ENCODE peak calls at places on chromosomes 12 and 14, in nine cellular contexts. One of them, this sample, is unnamed.
A peak's percentile ranks its signal among the peaks of the same experiment; 100 is the strongest.

GRCh38 chr14:35362911-35363374 is 41.6 kb downstream of the NFKBIA start:
- DNase-seq in endothelial cell of umbilical vein: peak; percentile 93
- DNase-seq in AG10803: peak; percentile 32
- DNase-seq in GM12864: no peak
- DNase-seq in fibroblast of pulmonary artery: peak; percentile 86
- DNase-seq in tibial artery: no peak
- DNase-seq in fibroblast of mammary gland: peak; percentile 66
- DNase-seq in cardiac muscle cell: peak; percentile 68
- DNase-seq in choroid plexus epithelial cell: peak; percentile 64
- DNase-seq in this sample: peak; percentile 71

GRCh38 chr12:68432622-68433021 is 100.5 kb upstream of the MDM1 start:
- DNase-seq in endothelial cell of umbilical vein: no peak
- DNase-seq in cardiac muscle cell: no peak
- DNase-seq in fibroblast of pulmonary artery: no peak
- DNase-seq in AG10803: no peak
- DNase-seq in fibroblast of mammary gland: no peak
- DNase-seq in GM12864: no peak
- DNase-seq in choroid plexus epithelial cell: no peak
- DNase-seq in tibial artery: no peak
- DNase-seq in this sample: no peak

GRCh38 chr12:109818900-109819500 is 14.2 kb downstream of the TRPV4 start:
- DNase-seq in cardiac muscle cell: peak; percentile 41
- DNase-seq in GM12864: no peak
- DNase-seq in fibroblast of pulmonary artery: peak; percentile 24
- DNase-seq in choroid plexus epithelial cell: peak; percentile 32
- DNase-seq in AG10803: peak; percentile 88
- DNase-seq in tibial artery: no peak
- DNase-seq in fibroblast of mammary gland: peak; percentile 26
- DNase-seq in endothelial cell of umbilical vein: no peak
- DNase-seq in this sample: no peak

GRCh38 chr14:23153891-23154796 is 29.3 kb downstream of the SLC7A8 start:
- DNase-seq in GM12864: no peak
- DNase-seq in endothelial cell of umbilical vein: peak; percentile 61
- DNase-seq in tibial artery: peak; percentile 99
- DNase-seq in cardiac muscle cell: peak; percentile 97
- DNase-seq in fibroblast of mammary gland: peak; percentile 93
- DNase-seq in fibroblast of pulmonary artery: peak; percentile 93
- DNase-seq in choroid plexus epithelial cell: peak; percentile 75
- DNase-seq in AG10803: peak; percentile 92
- DNase-seq in this sample: peak; percentile 93

GRCh38 chr14:34452258-34452822 is 9.7 kb downstream of the SPTSSA start:
- DNase-seq in cardiac muscle cell: no peak
- DNase-seq in fibroblast of pulmonary artery: no peak
- DNase-seq in GM12864: no peak
- DNase-seq in fibroblast of mammary gland: no peak
- DNase-seq in choroid plexus epithelial cell: peak; percentile 20
- DNase-seq in tibial artery: no peak
- DNase-seq in AG10803: no peak
- DNase-seq in endothelial cell of umbilical vein: no peak
- DNase-seq in this sample: no peak

GRCh38 chr14:74980746-74981661 is 21.7 kb upstream of the EIF2B2 start:
- DNase-seq in GM12864: no peak
- DNase-seq in tibial artery: peak; percentile 97
- DNase-seq in AG10803: peak; percentile 60
- DNase-seq in fibroblast of mammary gland: peak; percentile 22
- DNase-seq in choroid plexus epithelial cell: peak; percentile 89
- DNase-seq in endothelial cell of umbilical vein: peak; percentile 67
- DNase-seq in fibroblast of pulmonary artery: peak; percentile 45
- DNase-seq in cardiac muscle cell: peak; percentile 70
- DNase-seq in this sample: no peak

GRCh38 chr14:65566820-65567522 is 154.4 kb downstream of the FUT8 start:
- DNase-seq in cardiac muscle cell: no peak
- DNase-seq in choroid plexus epithelial cell: peak; percentile 5
- DNase-seq in endothelial cell of umbilical vein: no peak
- DNase-seq in fibroblast of pulmonary artery: no peak
- DNase-seq in GM12864: no peak
- DNase-seq in fibroblast of mammary gland: no peak
- DNase-seq in AG10803: no peak
- DNase-seq in tibial artery: no peak
- DNase-seq in this sample: no peak

GRCh38 chr12:93191956-93192355 is 185.8 kb upstream of the NUDT4 start:
- DNase-seq in endothelial cell of umbilical vein: no peak
- DNase-seq in fibroblast of pulmonary artery: peak; percentile 66
- DNase-seq in tibial artery: peak; percentile 77
- DNase-seq in fibroblast of mammary gland: peak; percentile 80
- DNase-seq in cardiac muscle cell: no peak
- DNase-seq in GM12864: no peak
- DNase-seq in choroid plexus epithelial cell: no peak
- DNase-seq in AG10803: peak; percentile 91
- DNase-seq in this sample: peak; percentile 20

GRCh38 chr12:47032644-47033043 is 46.8 kb upstream of the PCED1B start:
- DNase-seq in endothelial cell of umbilical vein: peak; percentile 74
- DNase-seq in fibroblast of mammary gland: peak; percentile 67
- DNase-seq in cardiac muscle cell: peak; percentile 84
- DNase-seq in fibroblast of pulmonary artery: peak; percentile 87
- DNase-seq in choroid plexus epithelial cell: peak; percentile 87
- DNase-seq in AG10803: peak; percentile 76
- DNase-seq in tibial artery: no peak
- DNase-seq in GM12864: peak; percentile 7
- DNase-seq in this sample: no peak

GRCh38 chr12:53326460-53327185 is 5.2 kb upstream of the AAAS start:
- DNase-seq in cardiac muscle cell: no peak
- DNase-seq in AG10803: no peak
- DNase-seq in fibroblast of mammary gland: no peak
- DNase-seq in tibial artery: no peak
- DNase-seq in GM12864: no peak
- DNase-seq in choroid plexus epithelial cell: no peak
- DNase-seq in fibroblast of pulmonary artery: no peak
- DNase-seq in endothelial cell of umbilical vein: no peak
- DNase-seq in this sample: no peak

GRCh38 chr12:65999564-66000280 is 130.8 kb downstream of the LLPH start:
- DNase-seq in AG10803: peak; percentile 49
- DNase-seq in cardiac muscle cell: peak; percentile 70
- DNase-seq in endothelial cell of umbilical vein: no peak
- DNase-seq in GM12864: no peak
- DNase-seq in choroid plexus epithelial cell: peak; percentile 73
- DNase-seq in tibial artery: no peak
- DNase-seq in fibroblast of pulmonary artery: peak; percentile 49
- DNase-seq in fibroblast of mammary gland: no peak
- DNase-seq in this sample: no peak

GRCh38 chr14:106308839-106309389 is 782.5 kb downstream of the TMEM121 start:
- DNase-seq in cardiac muscle cell: no peak
- DNase-seq in fibroblast of pulmonary artery: no peak
- DNase-seq in GM12864: peak; percentile 60
- DNase-seq in AG10803: no peak
- DNase-seq in endothelial cell of umbilical vein: no peak
- DNase-seq in tibial artery: no peak
- DNase-seq in fibroblast of mammary gland: peak; percentile 24
- DNase-seq in choroid plexus epithelial cell: peak; percentile 2
- DNase-seq in this sample: no peak

GRCh38 chr12:65800928-65801327 is 23.4 kb upstream of the HMGA2 start:
- DNase-seq in AG10803: peak; percentile 78
- DNase-seq in cardiac muscle cell: peak; percentile 47
- DNase-seq in fibroblast of mammary gland: peak; percentile 38
- DNase-seq in GM12864: no peak
- DNase-seq in endothelial cell of umbilical vein: no peak
- DNase-seq in choroid plexus epithelial cell: no peak
- DNase-seq in fibroblast of pulmonary artery: no peak
- DNase-seq in tibial artery: no peak
- DNase-seq in this sample: no peak

GRCh38 chr12:65756956-65757511 is 67.2 kb upstream of the HMGA2 start:
- DNase-seq in cardiac muscle cell: no peak
- DNase-seq in GM12864: peak; percentile 79
- DNase-seq in tibial artery: no peak
- DNase-seq in fibroblast of pulmonary artery: no peak
- DNase-seq in endothelial cell of umbilical vein: no peak
- DNase-seq in choroid plexus epithelial cell: no peak
- DNase-seq in fibroblast of mammary gland: peak; percentile 35
- DNase-seq in AG10803: no peak
- DNase-seq in this sample: no peak

GRCh38 chr14:55964081-55964480 is 154.1 kb upstream of the PELI2 start:
- DNase-seq in choroid plexus epithelial cell: no peak
- DNase-seq in AG10803: no peak
- DNase-seq in fibroblast of pulmonary artery: no peak
- DNase-seq in fibroblast of mammary gland: no peak
- DNase-seq in tibial artery: no peak
- DNase-seq in endothelial cell of umbilical vein: no peak
- DNase-seq in GM12864: no peak
- DNase-seq in cardiac muscle cell: no peak
- DNase-seq in this sample: no peak

GRCh38 chr12:97899956-97900355 is 437.4 kb downstream of the RMST start:
- DNase-seq in cardiac muscle cell: no peak
- DNase-seq in GM12864: no peak
- DNase-seq in AG10803: no peak
- DNase-seq in endothelial cell of umbilical vein: no peak
- DNase-seq in fibroblast of mammary gland: no peak
- DNase-seq in tibial artery: no peak
- DNase-seq in choroid plexus epithelial cell: no peak
- DNase-seq in fibroblast of pulmonary artery: no peak
- DNase-seq in this sample: no peak

DNA sequence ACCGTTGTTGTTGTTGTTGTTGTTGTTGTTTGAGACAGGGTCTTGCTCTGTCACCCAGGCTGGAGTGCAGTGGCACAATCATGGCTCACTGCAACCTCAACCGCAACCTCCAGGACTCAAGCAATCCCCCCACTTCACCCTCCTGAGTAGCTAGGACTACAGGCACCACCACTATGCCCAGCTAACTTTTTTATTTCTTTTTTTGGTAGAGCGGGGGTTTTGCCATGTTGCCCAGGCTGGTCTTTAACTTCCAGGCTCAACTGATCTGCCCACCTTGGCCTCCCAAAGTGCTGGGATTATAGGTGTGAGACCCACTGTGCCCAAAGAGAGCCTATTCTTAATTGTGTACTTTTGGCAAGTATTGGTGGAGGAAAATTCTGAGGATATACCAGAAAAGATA is 25.7 kb downstream of the MOK start:
- DNase-seq in endothelial cell of umbilical vein: no peak
- DNase-seq in GM12864: no peak
- DNase-seq in tibial artery: no peak
- DNase-seq in choroid plexus epithelial cell: no peak
- DNase-seq in fibroblast of pulmonary artery: no peak
- DNase-seq in cardiac muscle cell: no peak
- DNase-seq in AG10803: no peak
- DNase-seq in fibroblast of mammary gland: no peak
- DNase-seq in this sample: no peak
- H3K4me3 ChIP-seq in endothelial cell of umbilical vein: no peak overlapping the region
- H3K4me3 ChIP-seq in GM12864: no peak overlapping the region
- H3K4me3 ChIP-seq in tibial artery: no peak overlapping the region
- H3K4me3 ChIP-seq in choroid plexus epithelial cell: no peak overlapping the region
- H3K4me3 ChIP-seq in fibroblast of pulmonary artery: no peak overlapping the region
- H3K4me3 ChIP-seq in cardiac muscle cell: no peak overlapping the region
- H3K4me3 ChIP-seq in AG10803: no peak overlapping the region
- H3K4me3 ChIP-seq in fibroblast of mammary gland: no peak overlapping the region
- H3K4me3 ChIP-seq in this sample: no peak overlapping the region

GRCh38 chr14:53610947-53611346 is 345.7 kb downstream of the BMP4 start:
- DNase-seq in AG10803: no peak
- DNase-seq in fibroblast of mammary gland: no peak
- DNase-seq in tibial artery: no peak
- DNase-seq in GM12864: no peak
- DNase-seq in cardiac muscle cell: no peak
- DNase-seq in endothelial cell of umbilical vein: no peak
- DNase-seq in choroid plexus epithelial cell: no peak
- DNase-seq in fibroblast of pulmonary artery: no peak
- DNase-seq in this sample: no peak
- TF ChIP-seq CTCF in AG10803: peak; percentile 13
- TF ChIP-seq CTCF in fibroblast of mammary gland: peak; percentile 5
- TF ChIP-seq CTCF in tibial artery: no peak
- TF ChIP-seq CTCF in GM12864: no peak
- TF ChIP-seq CTCF in cardiac muscle cell: no peak
- TF ChIP-seq CTCF in endothelial cell of umbilical vein: no peak
- TF ChIP-seq CTCF in choroid plexus epithelial cell: no peak
- TF ChIP-seq CTCF in fibroblast of pulmonary artery: no peak
- TF ChIP-seq CTCF in this sample: no peak

DNA sequence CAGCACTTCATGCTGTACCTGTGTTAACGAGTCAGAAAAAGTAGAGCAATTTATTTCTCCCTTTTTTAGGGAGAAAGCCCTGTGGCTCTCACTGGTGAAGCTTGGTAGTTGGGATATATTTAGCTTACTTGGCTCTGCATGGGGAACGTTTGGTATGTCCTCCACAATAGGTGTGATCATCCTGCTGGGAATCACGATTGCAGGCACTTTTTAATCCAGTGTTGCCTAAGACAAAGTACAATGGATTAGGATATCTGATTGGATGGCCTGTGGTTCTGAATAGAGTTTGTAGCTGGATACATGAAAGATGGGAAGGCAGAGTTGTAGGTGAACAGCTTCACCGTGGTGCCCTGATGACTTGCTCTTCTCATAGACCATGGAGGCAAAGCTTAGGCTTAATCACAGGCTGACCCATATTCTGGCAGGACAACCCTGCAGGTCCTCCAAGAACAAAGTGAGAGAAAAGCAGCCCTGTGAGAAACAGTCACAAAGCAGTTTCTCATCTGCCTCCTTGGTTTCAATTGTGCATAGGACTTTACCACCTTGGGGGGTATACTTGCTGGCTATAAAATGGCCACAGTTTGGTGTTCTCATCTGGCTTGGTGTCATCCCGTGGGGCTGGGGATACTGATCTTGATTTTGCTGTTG is 7.5 kb downstream of the RESF1 start:
- DNase-seq in fibroblast of mammary gland: no peak
- DNase-seq in choroid plexus epithelial cell: no peak
- DNase-seq in tibial artery: no peak
- DNase-seq in AG10803: peak; percentile 1
- DNase-seq in endothelial cell of umbilical vein: peak; percentile 7
- DNase-seq in fibroblast of pulmonary artery: no peak
- DNase-seq in GM12864: no peak
- DNase-seq in cardiac muscle cell: no peak
- DNase-seq in this sample: no peak
- H3K4me3 ChIP-seq in fibroblast of mammary gland: no peak overlapping the region
- H3K4me3 ChIP-seq in choroid plexus epithelial cell: no peak overlapping the region
- H3K4me3 ChIP-seq in tibial artery: no peak overlapping the region
- H3K4me3 ChIP-seq in AG10803: no peak overlapping the region
- H3K4me3 ChIP-seq in endothelial cell of umbilical vein: no peak overlapping the region
- H3K4me3 ChIP-seq in fibroblast of pulmonary artery: no peak overlapping the region
- H3K4me3 ChIP-seq in GM12864: no peak overlapping the region
- H3K4me3 ChIP-seq in cardiac muscle cell: no peak overlapping the region
- H3K4me3 ChIP-seq in this sample: no peak overlapping the region

DNA sequence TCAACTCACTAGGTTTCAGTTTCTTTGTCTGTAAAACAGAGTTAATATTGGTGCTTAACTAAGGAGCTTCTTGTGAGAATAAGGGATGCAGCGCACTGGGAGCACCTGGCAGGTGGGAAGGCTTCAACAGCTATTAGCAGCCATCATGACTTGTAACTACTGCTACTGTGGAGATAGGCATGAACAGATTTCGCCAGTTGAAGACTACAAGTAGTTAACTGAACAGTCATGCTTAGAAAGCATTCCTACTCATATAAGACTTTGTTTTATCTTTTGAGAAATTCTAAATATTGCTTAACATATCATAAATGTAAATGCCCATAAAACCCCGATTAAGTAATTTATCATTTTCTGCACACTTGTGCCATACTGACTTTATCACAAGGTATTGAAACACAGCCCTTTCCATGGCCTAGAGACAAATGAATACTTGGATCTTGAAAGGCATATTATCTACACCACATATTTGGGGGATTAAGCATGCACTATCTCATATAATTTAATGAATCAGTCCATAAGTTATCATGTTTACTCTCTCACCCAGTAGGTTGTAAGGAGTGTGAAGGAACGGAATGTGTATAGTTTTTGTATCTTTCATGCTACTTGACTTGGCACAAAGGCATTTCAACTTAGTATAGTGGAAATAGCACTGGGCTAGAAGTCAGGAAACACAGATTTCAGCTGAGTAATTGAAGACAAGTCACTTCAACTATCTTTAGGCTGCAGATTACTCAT is 16.1 kb downstream of the NTN4 start:
- DNase-seq in fibroblast of pulmonary artery: peak; percentile 47
- DNase-seq in choroid plexus epithelial cell: peak; percentile 34
- DNase-seq in cardiac muscle cell: peak; percentile 68
- DNase-seq in endothelial cell of umbilical vein: no peak
- DNase-seq in fibroblast of mammary gland: no peak
- DNase-seq in GM12864: no peak
- DNase-seq in tibial artery: no peak
- DNase-seq in AG10803: peak; percentile 42
- DNase-seq in this sample: no peak
- TF ChIP-seq CTCF in fibroblast of pulmonary artery: no peak
- TF ChIP-seq CTCF in choroid plexus epithelial cell: no peak
- TF ChIP-seq CTCF in cardiac muscle cell: no peak
- TF ChIP-seq CTCF in endothelial cell of umbilical vein: no peak
- TF ChIP-seq CTCF in fibroblast of mammary gland: no peak
- TF ChIP-seq CTCF in GM12864: no peak
- TF ChIP-seq CTCF in tibial artery: no peak
- TF ChIP-seq CTCF in AG10803: no peak
- TF ChIP-seq CTCF in this sample: no peak

This sample was measured in thyroid gland.